ENCODE peak calls at places on chromosomes 5 and 9, in nine cellular contexts. M, K, C, X, F, P, H, U and D are unnamed samples. For H3K4me1, the result is how much of the 10 kb centered on the place peaks cover.

GRCh38 chr9:114653556-114654159 is 3.9 kb downstream of the TEX53 start:
- DNase-seq in M (peak), K (peak), C (peak), X (peak), F (peak), P (peak), H (peak), U (peak), D (peak)

GRCh38 chr9:89428901-89429890 is 68.7 kb downstream of the SEMA4D start:
- DNase-seq in M (no peak), K (no peak), C (no peak), X (no peak), F (no peak), P (no peak), H (no peak), U (no peak), D (no peak)

GRCh38 chr9:89526667-89527066 is 28.8 kb upstream of the SEMA4D start:
- DNase-seq in M (no peak), K (no peak), C (no peak), X (no peak), F (no peak), P (no peak), H (no peak), U (no peak), D (no peak)

GRCh38 chr9:125486109-125486508 is 220.9 kb downstream of the MAPKAP1 start:
- DNase-seq in M (no peak), K (no peak), C (no peak), X (no peak), F (no peak), P (no peak), H (no peak), U (no peak), D (no peak)

GRCh38 chr5:73739650-73740049 is 113.7 kb downstream of the ARHGEF28 start:
- DNase-seq in M (no peak), K (no peak), C (no peak), X (no peak), F (no peak), P (no peak), H (no peak), U (no peak), D (no peak)

GRCh38 chr5:103271570-103272289 is 13.2 kb downstream of the MACIR start:
- DNase-seq in M (peak), K (peak), C (no peak), X (no peak), F (peak), P (no peak), H (no peak), U (no peak), D (no peak)

GRCh38 chr5:59583810-59584562 is 309.5 kb downstream of the PDE4D start:
- DNase-seq in M (no peak), K (no peak), C (no peak), X (no peak), F (no peak), P (peak), H (no peak), U (no peak), D (peak)

GRCh38 chr9:98150164-98150563 is 31.1 kb upstream of the TRIM14 start:
- DNase-seq in M (no peak), K (no peak), C (no peak), X (no peak), F (no peak), P (no peak), H (no peak), U (no peak), D (no peak)

GRCh38 chr5:135635471-135635870 is 56.7 kb upstream of the CXCL14 start:
- DNase-seq in M (no peak), K (no peak), C (no peak), X (no peak), F (no peak), P (no peak), H (no peak), U (no peak), D (no peak)

GRCh38 chr9:81690251-81690851 is 1.0 kb upstream of the TLE1 start:
- DNase-seq in M (peak), K (peak), C (peak), X (peak), F (peak), P (peak), H (peak), U (no peak), D (peak)

GRCh38 chr9:134841180-134841904 is 39.3 kb upstream of the FCN2 start:
- DNase-seq in M (no peak), K (no peak), C (no peak), X (no peak), F (no peak), P (no peak), H (no peak), U (no peak), D (no peak)

GRCh38 chr9:84589514-84589913 is 80.0 kb upstream of the NTRK2 start:
- DNase-seq in M (no peak), K (no peak), C (no peak), X (no peak), F (no peak), P (no peak), H (no peak), U (no peak), D (no peak)

GRCh38 chr5:35188041-35188457 is 42.2 kb downstream of the PRLR start:
- DNase-seq in M (no peak), K (no peak), C (no peak), X (peak), F (peak), P (no peak), H (no peak), U (no peak), D (peak)

GRCh38 chr5:174159327-174160247 is 114.1 kb downstream of the NSG2 start:
- DNase-seq in M (peak), K (no peak), C (no peak), X (no peak), F (no peak), P (no peak), H (no peak), U (no peak), D (no peak)

GRCh38 chr5:145854651-145855258 is 18.1 kb downstream of the GRXCR2 start:
- DNase-seq in M (peak), K (peak), C (peak), X (no peak), F (no peak), P (no peak), H (no peak), U (no peak), D (peak)

GRCh38 chr5:59760798-59761348 is 132.7 kb downstream of the PDE4D start:
- DNase-seq in M (peak), K (peak), C (no peak), X (no peak), F (no peak), P (no peak), H (no peak), U (no peak), D (no peak)

GRCh38 chr5:164679461-164679860 is 1174.0 kb downstream of the MAT2B start:
- DNase-seq in M (no peak), K (no peak), C (no peak), X (no peak), F (no peak), P (no peak), H (no peak), U (no peak), D (no peak)

GRCh38 chr5:164680216-164680615 is 1174.8 kb downstream of the MAT2B start:
- DNase-seq in M (no peak), K (no peak), C (no peak), X (no peak), F (no peak), P (no peak), H (no peak), U (no peak), D (no peak)

DNA sequence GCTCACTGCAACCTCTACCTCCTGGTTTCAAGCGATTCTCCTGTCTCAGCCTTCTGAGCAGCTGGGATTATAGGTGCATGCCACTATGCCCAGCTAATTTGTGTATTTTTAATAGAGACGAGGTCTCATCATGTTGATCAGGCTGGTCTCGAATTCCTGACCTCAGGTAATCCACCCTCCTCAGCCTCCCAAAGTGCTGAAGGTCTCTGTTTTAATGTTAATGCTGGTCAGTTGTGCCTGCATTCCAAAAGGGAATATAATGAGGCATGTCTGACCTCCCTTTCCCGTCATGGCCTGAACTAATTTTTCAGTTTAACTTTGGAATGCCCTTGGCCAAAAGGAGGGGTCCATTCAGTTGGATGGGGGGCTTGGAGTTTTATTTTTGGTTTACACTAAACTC is 1175.4 kb downstream of the MAT2B start:
- DNase-seq in M (no peak), K (no peak), C (no peak), X (no peak), F (no peak), P (no peak), H (no peak), U (no peak), D (no peak)
- H3K4me1 ChIP-seq in M (under half), K (under half), C (under half), X (under half), F (under half), P (under half), H (under half), U (under half), D (under half)

GRCh38 chr5:109034276-109034675 is 286.6 kb downstream of the FER start:
- DNase-seq in M (no peak), K (no peak), C (no peak), X (no peak), F (no peak), P (no peak), H (no peak), U (no peak), D (no peak)
- H3K4me1 ChIP-seq in M (under half), K (under half), C (under half), X (under half), F (under half), P (under half), H (under half), U (under half), D (under half)

DNA sequence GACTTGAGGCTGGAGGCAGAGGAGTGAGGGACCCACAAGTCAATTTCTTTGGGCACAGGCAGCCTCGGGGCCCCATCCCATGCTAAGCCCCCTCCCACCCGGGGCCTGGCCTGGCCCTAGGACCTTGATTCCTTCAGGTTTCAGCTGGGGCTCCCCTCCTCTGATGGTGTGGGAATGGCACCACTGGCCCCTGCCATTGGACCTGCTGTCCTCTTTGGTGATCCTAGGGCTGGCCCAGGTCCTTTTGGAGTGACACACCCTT is 10.5 kb downstream of the ERGIC1 start:
- DNase-seq in M (no peak), K (no peak), C (peak), X (no peak), F (no peak), P (no peak), H (no peak), U (no peak), D (no peak)
- H3K4me1 ChIP-seq in M (under half), K (under half), C (under half), X (under half), F (under half), P (under half), H (under half), U (under half), D (under half)

GRCh38 chr9:6506571-6506970 is 93.6 kb downstream of the UHRF2 start:
- DNase-seq in M (peak), K (peak), C (no peak), X (no peak), F (no peak), P (no peak), H (no peak), U (no peak), D (no peak)

GRCh38 chr9:6512085-6512657 is 99.2 kb downstream of the UHRF2 start:
- DNase-seq in M (no peak), K (peak), C (no peak), X (no peak), F (no peak), P (no peak), H (no peak), U (no peak), D (no peak)
- H3K4me1 ChIP-seq in M (under half), K (under half), C (under half), X (under half), F (under half), P (under half), H (under half), U (under half), D (under half)

GRCh38 chr5:172692981-172693380 is 51.9 kb downstream of the NEURL1B start:
- DNase-seq in M (no peak), K (peak), C (no peak), X (no peak), F (no peak), P (peak), H (no peak), U (no peak), D (no peak)

GRCh38 chr5:172689801-172690200 is 48.7 kb downstream of the NEURL1B start:
- DNase-seq in M (no peak), K (no peak), C (no peak), X (no peak), F (no peak), P (peak), H (no peak), U (no peak), D (no peak)

GRCh38 chr5:172692451-172692850 is 51.4 kb downstream of the NEURL1B start:
- DNase-seq in M (no peak), K (no peak), C (no peak), X (no peak), F (no peak), P (peak), H (no peak), U (no peak), D (no peak)

GRCh38 chr5:172690258-172691075 is 49.4 kb downstream of the NEURL1B start:
- DNase-seq in M (no peak), K (no peak), C (no peak), X (no peak), F (no peak), P (peak), H (no peak), U (no peak), D (no peak)

DNA sequence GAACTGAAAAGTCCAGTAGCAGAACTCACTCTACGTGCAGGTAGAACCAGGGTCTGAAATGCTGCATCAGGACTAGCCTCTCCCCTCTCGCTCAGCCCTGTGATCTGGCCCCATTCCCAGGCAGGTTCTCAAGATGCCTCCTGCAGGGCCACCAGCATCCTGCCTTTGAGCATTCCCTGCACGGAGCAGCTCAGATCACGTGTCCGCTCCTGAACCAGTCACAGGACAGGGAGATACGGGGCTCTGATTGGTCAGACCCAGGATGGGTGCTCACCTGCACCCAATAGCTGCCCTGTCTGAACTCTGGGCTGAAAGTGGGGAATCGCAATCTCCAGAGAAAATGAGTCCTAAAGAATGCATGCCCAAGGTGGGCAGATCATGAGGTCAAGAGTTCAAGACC is 50.8 kb downstream of the NEURL1B start:
- DNase-seq in M (no peak), K (no peak), C (no peak), X (no peak), F (no peak), P (peak), H (no peak), U (no peak), D (no peak)
- H3K4me1 ChIP-seq in M (under half), K (under half), C (under half), X (under half), F (under half), P (under half), H (under half), U (under half), D (under half)

GRCh38 chr5:67010684-67011409 is 185.8 kb downstream of the CD180 start:
- DNase-seq in M (peak), K (peak), C (peak), X (peak), F (no peak), P (peak), H (no peak), U (no peak), D (no peak)
- H3K4me1 ChIP-seq in M (half or more), K (under half), C (under half), X (under half), F (under half), P (under half), H (under half), U (under half), D (under half)

GRCh38 chr5:177474845-177475562 is 1.6 kb upstream of the DBN1 start:
- DNase-seq in M (no peak), K (no peak), C (no peak), X (no peak), F (no peak), P (no peak), H (no peak), U (no peak), D (no peak)

GRCh38 chr5:177477701-177478477 is 4.5 kb upstream of the DBN1 start:
- DNase-seq in M (no peak), K (no peak), C (no peak), X (no peak), F (no peak), P (no peak), H (no peak), U (no peak), D (no peak)

GRCh38 chr5:177475563-177476427 is 2.4 kb upstream of the DBN1 start:
- DNase-seq in M (no peak), K (no peak), C (no peak), X (no peak), F (no peak), P (no peak), H (no peak), U (no peak), D (no peak)

GRCh38 chr5:177478711-177479646 is 5.5 kb upstream of the DBN1 start:
- DNase-seq in M (no peak), K (peak), C (peak), X (peak), F (peak), P (peak), H (peak), U (no peak), D (peak)

GRCh38 chr5:177476531-177477233 is 3.2 kb upstream of the DBN1 start:
- DNase-seq in M (no peak), K (peak), C (no peak), X (no peak), F (no peak), P (peak), H (peak), U (no peak), D (no peak)
- H3K4me1 ChIP-seq in M (under half), K (under half), C (under half), X (under half), F (under half), P (under half), H (under half), U (under half), D (under half)

GRCh38 chr5:57194653-57195052 is 20.8 kb downstream of the GPBP1 start:
- DNase-seq in M (no peak), K (no peak), C (no peak), X (no peak), F (no peak), P (no peak), H (no peak), U (no peak), D (no peak)
- H3K4me1 ChIP-seq in M (under half), K (under half), C (under half), X (under half), F (under half), P (under half), H (under half), U (under half), D (under half)